ENCODE peak calls at places on chromosomes 5 and 9, in ten cellular contexts. Y is CD4-positive, alpha-beta T cell; G is endothelial cell; T is AG04450; X is breast epithelium; L is foreskin fibroblast; W is neural progenitor cell; H is left ventricle myocardium inferior; S is psoas muscle; Z is H9. K is an unnamed sample.

GRCh38 chr5:175032741-175033151 is 308.4 kb downstream of the MSX2 start:
- DNase-seq in Z (no peak), X (no peak), H (no peak), S (no peak), W (no peak), Y (no peak), T (no peak), G (no peak), L (no peak), K (no peak)

GRCh38 chr9:81759680-81760215 is 70.4 kb upstream of the TLE1 start:
- DNase-seq in Y (no peak), T (peak), L (peak), G (no peak), H (no peak), Z (no peak), W (no peak), X (no peak), S (no peak), K (peak)

GRCh38 chr5:175816348-175816747 is 55.0 kb upstream of the CPLX2 start:
- DNase-seq in H (no peak), Z (no peak), T (no peak), G (no peak), L (no peak), Y (no peak), W (no peak), X (no peak), S (no peak), K (no peak)

GRCh38 chr5:179818746-179819295 is 1.9 kb upstream of the SQSTM1 start:
- DNase-seq in W (peak), G (peak), H (peak), T (peak), L (peak), Z (peak), X (peak), Y (peak), S (peak), K (peak)

GRCh38 chr9:35616681-35617459 is 1.3 kb downstream of the CD72 start:
- DNase-seq in L (peak), T (no peak), X (peak), S (peak), G (peak), W (peak), Z (peak), H (peak), Y (peak), K (peak)

GRCh38 chr5:177552839-177553455 is 1.4 kb downstream of the FAM193B start:
- DNase-seq in H (no peak), S (no peak), T (no peak), X (no peak), G (no peak), L (peak), W (peak), Y (no peak), Z (no peak), K (peak)

GRCh38 chr9:98157372-98157771 is 35.1 kb downstream of the CORO2A start:
- DNase-seq in H (no peak), S (no peak), X (no peak), W (no peak), G (no peak), T (no peak), Z (no peak), L (no peak), Y (no peak), K (no peak)

GRCh38 chr5:173907686-173908371 is 19.7 kb downstream of the CPEB4 start:
- DNase-seq in Z (no peak), Y (no peak), W (no peak), L (no peak), H (no peak), S (no peak), X (peak), T (no peak), G (no peak), K (no peak)

GRCh38 chr5:172683696-172684464 is 42.8 kb downstream of the NEURL1B start:
- DNase-seq in W (peak), L (peak), Z (peak), Y (peak), T (no peak), X (no peak), H (no peak), G (peak), S (peak), K (no peak)

GRCh38 chr9:3525836-3526165 is at the start of gene RFX3:
- DNase-seq in Z (peak), W (peak), S (peak), Y (peak), X (peak), T (peak), L (peak), G (peak), H (peak), K (peak)

GRCh38 chr9:89400398-89401116 is 82.3 kb downstream of the SECISBP2 start:
- DNase-seq in G (no peak), W (no peak), Y (no peak), T (no peak), Z (no peak), S (no peak), H (no peak), X (no peak), L (no peak), K (no peak)

GRCh38 chr5:38709678-38710306 is 136.0 kb upstream of the OSMR start:
- DNase-seq in Y (no peak), L (peak), W (no peak), Z (no peak), S (no peak), G (no peak), X (no peak), T (no peak), H (no peak), K (no peak)

GRCh38 chr5:149419532-149420485 is 40.7 kb upstream of the IL17B start:
- DNase-seq in Z (no peak), W (no peak), X (no peak), H (peak), L (no peak), G (no peak), S (no peak), Y (no peak), T (no peak), K (peak)

GRCh38 chr5:103589416-103590175 is 27.0 kb upstream of the NUDT12 start:
- DNase-seq in H (no peak), Y (no peak), L (peak), X (no peak), W (no peak), T (no peak), G (no peak), Z (no peak), S (no peak), K (peak)

GRCh38 chr5:138574744-138575193 is 432 bp downstream of the HSPA9 start:
- DNase-seq in L (no peak), S (no peak), G (no peak), Z (no peak), T (no peak), X (no peak), H (no peak), W (no peak), Y (no peak), K (no peak)

GRCh38 chr5:124655943-124656459 is 90.4 kb downstream of the ZNF608 start:
- DNase-seq in H (no peak), L (peak), Z (no peak), W (no peak), Y (no peak), S (no peak), X (no peak), T (peak), G (no peak), K (peak)

GRCh38 chr9:133347985-133348762 is at the start of the genes MED22 and RPL7A:
- DNase-seq in T (peak), X (peak), H (peak), Z (peak), L (peak), S (peak), G (peak), Y (peak), W (peak), K (peak)

GRCh38 chr9:110895141-110895912 is 142.9 kb downstream of the LPAR1 start:
- DNase-seq in W (no peak), X (no peak), H (peak), Z (no peak), L (peak), T (no peak), G (no peak), S (peak), Y (no peak), K (no peak)

GRCh38 chr5:107875834-107876233 is 205.1 kb upstream of the EFNA5 start:
- DNase-seq in H (no peak), Y (no peak), Z (no peak), G (no peak), W (no peak), S (no peak), T (no peak), X (no peak), L (peak), K (peak)

GRCh38 chr5:73947876-73948275 is 321.9 kb downstream of the ARHGEF28 start:
- DNase-seq in H (no peak), X (no peak), T (no peak), Z (no peak), W (no peak), G (no peak), Y (no peak), L (peak), S (no peak), K (no peak)

GRCh38 chr5:17355585-17356346 is 138.3 kb downstream of the BASP1 start:
- DNase-seq in Z (no peak), S (no peak), H (no peak), Y (no peak), X (no peak), T (no peak), L (peak), G (no peak), W (no peak), K (peak)

GRCh38 chr9:35481347-35481975 is 8.4 kb upstream of the RUSC2 start:
- DNase-seq in T (peak), Y (no peak), Z (peak), H (no peak), G (peak), X (peak), S (peak), W (peak), L (peak), K (peak)

GRCh38 chr9:124894741-124895170 is 32.8 kb downstream of the ARPC5L start:
- DNase-seq in T (no peak), L (peak), Z (peak), W (peak), S (no peak), Y (no peak), H (no peak), G (peak), X (no peak), K (peak)

GRCh38 chr9:93576296-93577044 is at the start of gene PHF2:
- DNase-seq in Y (no peak), W (peak), T (no peak), G (no peak), S (peak), L (peak), X (peak), H (no peak), Z (no peak), K (no peak)

GRCh38 chr9:137286980-137287383 is 9.5 kb downstream of the TOR4A start:
- DNase-seq in Y (no peak), H (no peak), X (no peak), S (peak), T (no peak), W (peak), L (peak), Z (peak), G (peak), K (peak)

GRCh38 chr5:180860887-180861822 is at the start of gene ZFP62:
- DNase-seq in Z (peak), X (peak), L (peak), W (peak), Y (peak), T (peak), G (peak), S (peak), H (peak), K (peak)
- TF ChIP-seq CTCF in Z (no peak), X (no peak), L (peak), W (peak), Y (peak), T (no peak), G (peak), S (no peak), H (peak), K (no peak)

GRCh38 chr9:135039916-135040645 is 47.4 kb upstream of the OLFM1 start:
- DNase-seq in T (no peak), Z (no peak), H (no peak), X (no peak), Y (no peak), W (no peak), S (no peak), L (no peak), G (no peak), K (no peak)
- TF ChIP-seq CTCF in T (no peak), Z (no peak), H (no peak), X (no peak), Y (no peak), W (no peak), S (no peak), L (no peak), G (no peak), K (no peak)

GRCh38 chr5:128345247-128345646 is 192.8 kb downstream of the FBN2 start:
- DNase-seq in H (no peak), L (no peak), X (no peak), W (no peak), Z (no peak), T (no peak), S (no peak), G (no peak), Y (no peak), K (no peak)
- TF ChIP-seq CTCF in H (no peak), L (no peak), X (no peak), W (no peak), Z (no peak), T (no peak), S (no peak), G (no peak), Y (no peak), K (no peak)

GRCh38 chr9:34374905-34375552 is 1.7 kb downstream of the MYORG start:
- DNase-seq in T (no peak), G (no peak), X (peak), W (peak), L (no peak), Z (peak), S (no peak), Y (no peak), H (no peak), K (no peak)
- TF ChIP-seq CTCF in T (no peak), G (no peak), X (no peak), W (no peak), L (no peak), Z (peak), S (no peak), Y (no peak), H (no peak), K (no peak)

GRCh38 chr9:101566904-101567724 is 27.7 kb downstream of the PPP3R2 start:
- DNase-seq in S (no peak), W (peak), G (peak), L (peak), T (no peak), X (no peak), H (no peak), Z (no peak), Y (no peak), K (peak)
- TF ChIP-seq CTCF in S (no peak), W (peak), G (peak), L (peak), T (peak), X (no peak), H (peak), Z (peak), Y (peak), K (peak)

GRCh38 chr9:113588242-113588810 is 124.8 kb downstream of the RGS3 start:
- DNase-seq in W (no peak), H (peak), S (no peak), Y (no peak), T (no peak), Z (no peak), G (no peak), X (no peak), L (no peak), K (no peak)

GRCh38 chr9:113589407-113589806 is 125.9 kb downstream of the RGS3 start:
- DNase-seq in Y (no peak), Z (no peak), T (no peak), H (peak), L (no peak), G (peak), W (no peak), S (no peak), X (no peak), K (no peak)

GRCh38 chr9:113585555-113585954 is 122.0 kb downstream of the RGS3 start:
- DNase-seq in L (no peak), G (no peak), X (no peak), Y (no peak), Z (no peak), T (no peak), S (no peak), W (no peak), H (no peak), K (no peak)

GRCh38 chr9:113588936-113589335 is 125.4 kb downstream of the RGS3 start:
- DNase-seq in S (no peak), G (no peak), W (no peak), Y (no peak), H (peak), Z (no peak), X (no peak), L (no peak), T (no peak), K (no peak)

DNA sequence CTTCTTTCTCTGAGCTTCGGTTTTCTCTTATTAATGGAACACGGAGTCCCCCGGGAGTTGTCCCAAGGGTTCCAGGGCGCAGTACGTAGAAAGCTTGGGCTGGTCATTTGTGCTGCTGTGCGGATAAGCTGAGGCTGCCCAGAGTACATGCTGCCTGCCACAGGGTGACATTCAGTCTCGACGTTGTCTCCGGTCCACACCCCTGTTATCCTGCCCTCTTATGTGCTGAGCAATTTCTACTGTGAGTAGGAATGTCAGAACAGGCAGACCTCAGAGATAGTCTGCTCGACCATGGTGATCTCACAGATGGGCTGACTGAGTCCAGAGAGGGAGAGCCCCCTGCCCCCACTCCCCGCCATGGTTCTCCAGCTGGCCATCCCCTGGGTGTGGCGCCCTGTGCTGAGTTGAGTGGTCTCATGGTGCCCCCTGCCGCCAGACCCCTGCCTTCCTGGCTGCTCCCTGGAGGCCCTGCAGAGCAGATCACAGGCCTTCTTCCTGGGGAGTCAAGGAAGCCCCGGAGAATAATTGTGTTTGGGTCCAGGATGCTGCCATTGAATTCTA is 124.0 kb downstream of the RGS3 start:
- DNase-seq in W (peak), S (no peak), H (peak), Z (peak), G (peak), T (no peak), Y (no peak), L (peak), X (no peak), K (peak)
- TF ChIP-seq CTCF in W (peak), S (peak), H (peak), Z (peak), G (no peak), T (peak), Y (peak), L (peak), X (no peak), K (peak)

GRCh38 chr5:141362719-141363118 is 1.2 kb upstream of the PCDHGA5 start:
- DNase-seq in W (no peak), L (no peak), X (no peak), Z (no peak), H (no peak), Y (no peak), G (no peak), S (no peak), T (no peak), K (no peak)

GRCh38 chr5:141360685-141361084 is 891 bp downstream of the PCDHGB2 start:
- DNase-seq in H (no peak), G (no peak), Z (no peak), X (no peak), W (no peak), Y (no peak), T (no peak), S (no peak), L (no peak), K (no peak)

GRCh38 chr5:141356133-141356532 is 1.3 kb downstream of the PCDHGA4 start:
- DNase-seq in H (no peak), G (no peak), Z (no peak), L (no peak), T (no peak), W (no peak), X (no peak), S (no peak), Y (no peak), K (no peak)

GRCh38 chr5:141356950-141357349 is 2.1 kb downstream of the PCDHGA4 start:
- DNase-seq in T (no peak), X (no peak), Y (no peak), H (no peak), Z (no peak), G (no peak), W (no peak), L (no peak), S (no peak), K (no peak)

DNA sequence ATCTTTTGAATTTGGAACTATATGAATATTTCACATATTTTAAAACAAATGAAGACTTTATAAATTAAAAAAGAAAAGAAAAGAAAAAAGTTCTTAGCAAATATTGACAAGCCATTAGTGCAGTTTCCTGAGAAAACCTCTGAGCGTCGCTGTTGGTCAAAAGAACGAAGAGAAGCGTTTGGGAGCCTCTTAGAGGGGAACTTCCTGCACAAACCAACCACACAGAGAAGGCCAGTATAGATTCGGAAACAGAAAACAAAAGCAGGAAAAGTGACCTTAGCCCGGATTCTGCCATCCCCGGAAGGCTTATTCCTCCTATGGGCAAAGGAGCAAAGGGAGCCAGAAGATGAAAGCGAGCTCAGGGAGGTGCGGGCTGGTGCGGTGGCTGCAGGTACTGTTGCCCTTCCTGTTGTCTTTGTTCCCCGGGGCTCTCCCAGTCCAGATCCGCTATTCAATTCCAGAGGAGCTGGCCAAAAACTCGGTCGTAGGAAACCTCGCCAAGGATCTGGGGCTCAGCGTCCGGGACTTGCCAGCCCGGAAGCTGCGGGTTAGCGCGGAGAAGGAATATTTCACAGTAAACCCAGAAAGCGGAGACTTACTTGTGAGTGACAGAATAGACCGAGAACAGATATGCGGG is at the start of gene PCDHGB2:
- DNase-seq in Y (no peak), S (no peak), G (peak), L (peak), X (no peak), Z (peak), T (no peak), H (no peak), W (peak), K (peak)
- TF ChIP-seq CTCF in Y (no peak), S (peak), G (peak), L (peak), X (no peak), Z (peak), T (peak), H (peak), W (peak), K (peak)

GRCh38 chr9:111980398-111980797 is 83.8 kb downstream of the UGCG start:
- DNase-seq in W (no peak), H (no peak), Z (no peak), Y (no peak), S (no peak), T (no peak), G (no peak), L (no peak), X (no peak), K (no peak)

GRCh38 chr9:111978616-111979015 is 82.0 kb downstream of the UGCG start:
- DNase-seq in L (peak), G (no peak), H (no peak), X (no peak), Z (no peak), S (no peak), T (no peak), W (no peak), Y (no peak), K (peak)

GRCh38 chr9:111979561-111979960 is 82.9 kb downstream of the UGCG start:
- DNase-seq in G (no peak), H (no peak), L (no peak), Y (no peak), Z (no peak), S (no peak), T (no peak), W (no peak), X (no peak), K (no peak)

GRCh38 chr9:111974092-111974681 is 77.6 kb downstream of the UGCG start:
- DNase-seq in G (no peak), W (no peak), Z (no peak), H (no peak), S (no peak), T (no peak), Y (no peak), L (peak), X (peak), K (peak)

DNA sequence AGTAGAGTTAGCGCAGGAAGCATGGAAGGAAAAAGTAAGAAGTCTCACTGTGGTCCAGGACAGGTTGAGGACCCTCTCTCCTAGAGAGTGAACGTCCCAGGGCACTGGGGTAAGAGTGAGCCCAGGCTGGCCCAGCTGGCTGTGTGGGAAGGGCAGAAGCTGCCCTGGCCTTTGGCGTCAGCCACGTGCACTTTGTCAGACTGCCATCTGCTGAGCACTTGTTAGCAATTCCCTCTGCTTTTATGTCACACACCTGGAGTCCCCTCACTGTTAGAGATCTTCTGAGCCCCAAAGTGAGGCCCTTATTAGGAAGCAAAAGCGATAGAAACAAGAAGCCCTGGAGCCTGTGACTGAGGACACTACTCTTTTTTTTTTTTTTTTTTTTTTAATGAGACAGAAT is 79.1 kb downstream of the UGCG start:
- DNase-seq in Z (peak), L (peak), G (no peak), T (no peak), Y (no peak), S (no peak), X (no peak), W (peak), H (peak), K (no peak)
- TF ChIP-seq CTCF in Z (peak), L (no peak), G (no peak), T (no peak), Y (no peak), S (no peak), X (no peak), W (peak), H (peak), K (no peak)

GRCh38 chr5:72556351-72557146 is 49.3 kb upstream of the ZNF366 start:
- DNase-seq in T (no peak), X (no peak), S (peak), Z (peak), Y (no peak), L (peak), H (peak), W (peak), G (peak), K (peak)
- TF ChIP-seq CTCF in T (peak), X (no peak), S (peak), Z (peak), Y (no peak), L (peak), H (no peak), W (peak), G (peak), K (no peak)